ENCODE peak calls at places on chromosomes 16 and 17, in four cellular contexts. One of them, this sample, is unnamed.

GRCh38 chr16:70778901-70779309 is 22.1 kb downstream of the VAC14 start:
- DNase-seq in ureter: peak; percentile 75
- DNase-seq in fibroblast of mammary gland: peak; percentile 91
- DNase-seq in non-pigmented ciliary epithelial cell: peak; percentile 67
- DNase-seq in this sample: no peak

GRCh38 chr17:49022391-49022941 is 25.3 kb downstream of the IGF2BP1 start:
- DNase-seq in ureter: no peak
- DNase-seq in fibroblast of mammary gland: no peak
- DNase-seq in non-pigmented ciliary epithelial cell: no peak
- DNase-seq in this sample: peak; percentile 82

GRCh38 chr16:58859958-58860669 is 126.0 kb upstream of the GOT2 start:
- DNase-seq in ureter: no peak
- DNase-seq in fibroblast of mammary gland: no peak
- DNase-seq in non-pigmented ciliary epithelial cell: no peak
- DNase-seq in this sample: no peak

GRCh38 chr17:60435244-60436170 is 13.2 kb downstream of the CHCT1 start:
- DNase-seq in ureter: peak; percentile 81
- DNase-seq in fibroblast of mammary gland: peak; percentile 92
- DNase-seq in non-pigmented ciliary epithelial cell: peak; percentile 60
- DNase-seq in this sample: peak; percentile 43

GRCh38 chr17:41777157-41777578 is 9.3 kb downstream of the JUP start:
- DNase-seq in ureter: no peak
- DNase-seq in fibroblast of mammary gland: peak; percentile 47
- DNase-seq in non-pigmented ciliary epithelial cell: no peak
- DNase-seq in this sample: no peak

GRCh38 chr17:73956595-73957465 is 246.6 kb upstream of the RPL38 start:
- DNase-seq in ureter: peak; percentile 63
- DNase-seq in fibroblast of mammary gland: peak; percentile 51
- DNase-seq in non-pigmented ciliary epithelial cell: no peak
- DNase-seq in this sample: no peak

GRCh38 chr16:22216191-22216831 is 10.2 kb downstream of the EEF2K start:
- DNase-seq in ureter: no peak
- DNase-seq in fibroblast of mammary gland: peak; percentile 47
- DNase-seq in non-pigmented ciliary epithelial cell: no peak
- DNase-seq in this sample: no peak

GRCh38 chr16:80197790-80198201 is 343.0 kb upstream of the DYNLRB2 start:
- DNase-seq in ureter: no peak
- DNase-seq in fibroblast of mammary gland: peak; percentile 79
- DNase-seq in non-pigmented ciliary epithelial cell: peak; percentile 75
- DNase-seq in this sample: peak; percentile 38

GRCh38 chr16:57367111-57367752 is 5.1 kb upstream of the CX3CL1 start:
- DNase-seq in ureter: no peak
- DNase-seq in fibroblast of mammary gland: peak; percentile 44
- DNase-seq in non-pigmented ciliary epithelial cell: no peak
- DNase-seq in this sample: no peak

GRCh38 chr16:79362312-79362970 is 238.1 kb downstream of the MAF start:
- DNase-seq in ureter: no peak
- DNase-seq in fibroblast of mammary gland: no peak
- DNase-seq in non-pigmented ciliary epithelial cell: no peak
- DNase-seq in this sample: no peak

GRCh38 chr16:89661215-89661614 is 3.6 kb downstream of the SPATA33 start:
- DNase-seq in ureter: no peak
- DNase-seq in fibroblast of mammary gland: no peak
- DNase-seq in non-pigmented ciliary epithelial cell: no peak
- DNase-seq in this sample: no peak

GRCh38 chr17:15038656-15039055 is 226.5 kb downstream of the PMP22 start:
- DNase-seq in ureter: no peak
- DNase-seq in fibroblast of mammary gland: peak; percentile 80
- DNase-seq in non-pigmented ciliary epithelial cell: peak; percentile 8
- DNase-seq in this sample: peak; percentile 21

GRCh38 chr16:57516176-57516725 is 20.1 kb downstream of the CCDC102A start:
- DNase-seq in ureter: no peak
- DNase-seq in fibroblast of mammary gland: no peak
- DNase-seq in non-pigmented ciliary epithelial cell: no peak
- DNase-seq in this sample: no peak

GRCh38 chr16:10871157-10871991 is 5.6 kb upstream of the CIITA start:
- DNase-seq in ureter: peak; percentile 79
- DNase-seq in fibroblast of mammary gland: peak; percentile 88
- DNase-seq in non-pigmented ciliary epithelial cell: peak; percentile 76
- DNase-seq in this sample: peak; percentile 52

GRCh38 chr16:46426336-46426735 is 194.8 kb downstream of the SHCBP1 start:
- DNase-seq in ureter: no peak
- DNase-seq in fibroblast of mammary gland: no peak
- DNase-seq in non-pigmented ciliary epithelial cell: no peak
- DNase-seq in this sample: no peak

GRCh38 chr16:70428178-70428998 is 10.5 kb downstream of the ST3GAL2 start:
- DNase-seq in ureter: peak; percentile 93
- DNase-seq in fibroblast of mammary gland: peak; percentile 93
- DNase-seq in non-pigmented ciliary epithelial cell: peak; percentile 83
- DNase-seq in this sample: peak; percentile 71

GRCh38 chr16:80009971-80010659 is 409.6 kb upstream of the MAF start:
- DNase-seq in ureter: no peak
- DNase-seq in fibroblast of mammary gland: no peak
- DNase-seq in non-pigmented ciliary epithelial cell: no peak
- DNase-seq in this sample: no peak

GRCh38 chr17:50657627-50658026 is 22.9 kb downstream of the ABCC3 start:
- DNase-seq in ureter: no peak
- DNase-seq in fibroblast of mammary gland: no peak
- DNase-seq in non-pigmented ciliary epithelial cell: no peak
- DNase-seq in this sample: no peak

GRCh38 chr16:69494993-69495392 is 70.6 kb downstream of the CYB5B start:
- DNase-seq in ureter: no peak
- DNase-seq in fibroblast of mammary gland: peak; percentile 28
- DNase-seq in non-pigmented ciliary epithelial cell: no peak
- DNase-seq in this sample: no peak

GRCh38 chr16:80463303-80463702 is 77.5 kb upstream of the DYNLRB2 start:
- DNase-seq in ureter: no peak
- DNase-seq in fibroblast of mammary gland: no peak
- DNase-seq in non-pigmented ciliary epithelial cell: no peak
- DNase-seq in this sample: no peak